ENCODE peak calls at places on chromosomes 4 and X, in five cellular contexts. C is neural progenitor cell; A is AG04449; Q is AG10803; Z is CD4-positive, alpha-beta T cell. T is an unnamed sample.

GRCh38 chrX:45781901-45782553 is 581.4 kb upstream of the DIPK2B start:
- DNase-seq in C (peak; percentile 16), A (no peak), Q (peak; percentile 69), Z (no peak), T (no peak)

GRCh38 chr4:186676531-186677158 is 47.0 kb downstream of the FAT1 start:
- DNase-seq in C (peak; percentile 24), Z (no peak), A (peak; percentile 80), Q (peak; percentile 89), T (no peak)

GRCh38 chrX:37776987-37777325 is 2.9 kb upstream of the CYBB start:
- DNase-seq in Z (no peak), C (no peak), A (no peak), Q (no peak), T (no peak)

GRCh38 chr4:27217261-27217769 is 356.7 kb downstream of the STIM2 start:
- DNase-seq in Z (no peak), Q (peak; percentile 43), A (no peak), C (no peak), T (no peak)

GRCh38 chr4:41933997-41934812 is 1.0 kb upstream of the TMEM33 start:
- DNase-seq in Q (no peak), A (no peak), C (no peak), Z (no peak), T (no peak)

GRCh38 chrX:71989768-71990167 is 79.1 kb downstream of the NHSL2 start:
- DNase-seq in A (peak; percentile 38), C (no peak), Q (peak; percentile 75), Z (no peak), T (no peak)

GRCh38 chr4:123265443-123265842 is 131.2 kb upstream of the SPRY1 start:
- DNase-seq in Q (no peak), A (no peak), C (no peak), Z (no peak), T (no peak)

GRCh38 chr4:187380181-187380581 is 615.4 kb upstream of the ZFP42 start:
- DNase-seq in Q (no peak), A (no peak), Z (no peak), C (peak; percentile 59), T (no peak)

GRCh38 chr4:84750260-84750955 is 167.5 kb downstream of the CDS1 start:
- DNase-seq in A (peak; percentile 3), C (peak; percentile 56), Q (peak; percentile 52), Z (no peak), T (no peak)

GRCh38 chrX:75784689-75785491 is at the start of gene MAGEE2:
- DNase-seq in C (no peak), Z (no peak), A (no peak), Q (no peak), T (no peak)

GRCh38 chr4:80840396-80840795 is 190.1 kb upstream of the BMP3 start:
- DNase-seq in C (no peak), Z (no peak), Q (no peak), A (no peak), T (no peak)

GRCh38 chr4:176548571-176548970 is 228.8 kb downstream of the SPCS3 start:
- DNase-seq in A (peak; percentile 40), Z (no peak), Q (peak; percentile 50), C (no peak), T (no peak)

GRCh38 chr4:24656906-24657305 is 72.6 kb upstream of the DHX15 start:
- DNase-seq in Z (no peak), Q (no peak), A (no peak), C (no peak), T (no peak)

GRCh38 chr4:74793757-74794340 is 474 bp downstream of the BTC start:
- DNase-seq in C (peak; percentile 63), A (no peak), Q (no peak), Z (no peak), T (peak; percentile 68)

GRCh38 chr4:60565558-60565957 is 634.6 kb upstream of the ADGRL3 start:
- DNase-seq in Q (no peak), C (no peak), A (no peak), Z (no peak), T (no peak)

GRCh38 chrX:107596651-107597050 is 31.7 kb upstream of the PRPS1 start:
- DNase-seq in C (no peak), Q (no peak), Z (no peak), A (no peak), T (no peak)

GRCh38 chr4:1958276-1959103 is 50.3 kb downstream of the NELFA start:
- DNase-seq in C (no peak), A (no peak), Q (no peak), Z (no peak), T (no peak)

GRCh38 chr4:83320548-83320947 is 14.1 kb downstream of the HPSE start:
- DNase-seq in Q (peak; percentile 63), A (no peak), C (no peak), Z (no peak), T (no peak)

GRCh38 chr4:76754439-76754838 is 143.5 kb downstream of the SOWAHB start:
- DNase-seq in C (no peak), Z (no peak), Q (no peak), A (no peak), T (no peak)

GRCh38 chr4:175806741-175807140 is 5.3 kb downstream of the GPM6A start:
- DNase-seq in C (no peak), Z (no peak), A (no peak), Q (no peak), T (no peak)

GRCh38 chr4:158768577-158769174 is at the start of gene FNIP2:
- DNase-seq in A (no peak), C (peak; percentile 93), Q (peak; percentile 75), Z (peak; percentile 56), T (peak; percentile 85)

GRCh38 chr4:161252520-161253141 is 911.2 kb downstream of the FSTL5 start:
- DNase-seq in C (no peak), Z (no peak), A (no peak), Q (peak; percentile 9), T (no peak)

GRCh38 chr4:81466841-81467671 is 4.7 kb downstream of the RASGEF1B start:
- DNase-seq in Q (peak; percentile 63), A (peak; percentile 33), Z (peak; percentile 63), C (peak; percentile 82), T (peak; percentile 76)

GRCh38 chr4:108060164-108060563 is 70.5 kb downstream of the HADH start:
- DNase-seq in Z (no peak), Q (peak; percentile 47), A (no peak), C (peak; percentile 32), T (no peak)

GRCh38 chrX:150324035-150324728 is 38.9 kb upstream of the MAMLD1 start:
- DNase-seq in Q (peak; percentile 70), Z (no peak), C (no peak), A (peak; percentile 37), T (no peak)

GRCh38 chr4:80486603-80487002 is 151.1 kb downstream of the CFAP299 start:
- DNase-seq in C (peak; percentile 55), Q (no peak), A (no peak), Z (no peak), T (no peak)

GRCh38 chr4:7280906-7281305 is 88.6 kb downstream of the SORCS2 start:
- DNase-seq in C (no peak), A (no peak), Z (no peak), Q (peak; percentile 58), T (no peak)

GRCh38 chrX:39527045-39527444 is 570.7 kb downstream of the BCOR start:
- DNase-seq in Q (peak; percentile 69), A (no peak), C (no peak), Z (no peak), T (no peak)

GRCh38 chr4:151114986-151115385 is 15.6 kb downstream of the RPS3A start:
- DNase-seq in A (no peak), C (no peak), Q (peak; percentile 20), Z (no peak), T (no peak)

GRCh38 chr4:106618920-106619319 is 250.3 kb upstream of the GIMD1 start:
- DNase-seq in Q (no peak), A (no peak), C (no peak), Z (no peak), T (peak; percentile 14)

GRCh38 chrX:131907488-131908314 is 115.4 kb upstream of the STK26 start:
- DNase-seq in Q (no peak), A (no peak), C (peak; percentile 4), Z (no peak), T (no peak)

GRCh38 chr4:76282941-76283689 is 23.4 kb upstream of the STBD1 start:
- DNase-seq in C (no peak), Z (no peak), A (no peak), Q (no peak), T (no peak)

GRCh38 chr4:111813565-111814140 is 331.6 kb upstream of the FAM241A start:
- DNase-seq in A (no peak), Z (no peak), Q (no peak), C (no peak), T (no peak)

GRCh38 chr4:111811661-111812060 is 333.6 kb upstream of the FAM241A start:
- DNase-seq in C (no peak), A (no peak), Q (no peak), Z (no peak), T (no peak)

GRCh38 chr4:111812760-111813159 is 332.5 kb upstream of the FAM241A start:
- DNase-seq in A (no peak), Z (no peak), C (no peak), Q (no peak), T (no peak)

GRCh38 chr4:111814961-111815360 is 330.3 kb upstream of the FAM241A start:
- DNase-seq in A (no peak), Q (no peak), Z (no peak), C (no peak), T (peak; percentile 9)
- TF ChIP-seq CTCF in A (no peak), Q (no peak), Z (no peak), C (no peak), T (no peak)

GRCh38 chr4:98833384-98833783 is 95.5 kb downstream of the EIF4E start:
- DNase-seq in C (no peak), Q (no peak), Z (no peak), A (no peak), T (no peak)

GRCh38 chr4:98827661-98828060 is 101.3 kb downstream of the EIF4E start:
- DNase-seq in A (no peak), C (no peak), Z (no peak), Q (no peak), T (no peak)

DNA sequence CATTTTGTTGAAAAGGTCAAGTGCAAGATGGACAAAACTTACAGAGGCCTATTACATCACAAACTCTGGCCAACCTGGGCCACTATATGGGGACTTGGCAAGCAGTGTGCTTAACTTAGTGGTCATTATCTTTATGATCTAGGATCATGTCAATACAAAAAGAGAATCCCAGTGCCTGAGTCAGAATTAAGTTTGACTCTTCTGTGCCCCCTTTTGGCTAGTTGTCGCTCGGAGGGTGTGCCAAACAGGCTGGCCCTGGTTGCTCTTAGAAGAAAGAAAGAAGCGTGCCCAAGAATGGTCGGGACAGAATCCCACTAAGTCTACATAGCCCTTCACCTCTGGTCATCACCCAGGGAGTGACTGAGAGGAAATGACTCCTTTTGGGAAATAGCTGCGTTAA is 100.1 kb downstream of the EIF4E start:
- DNase-seq in Q (peak; percentile 3), C (peak; percentile 45), A (no peak), Z (peak; percentile 5), T (no peak)
- TF ChIP-seq CTCF in Q (no peak), C (peak; percentile 49), A (no peak), Z (peak; percentile 20), T (no peak)

GRCh38 chrX:51395807-51396728 is 63.4 kb downstream of the NUDT10 start:
- DNase-seq in Q (no peak), A (no peak), C (no peak), Z (peak; percentile 45), T (no peak)
- TF ChIP-seq CTCF in Q (no peak), A (no peak), C (peak; percentile 5), Z (peak; percentile 32), T (no peak)

DNA sequence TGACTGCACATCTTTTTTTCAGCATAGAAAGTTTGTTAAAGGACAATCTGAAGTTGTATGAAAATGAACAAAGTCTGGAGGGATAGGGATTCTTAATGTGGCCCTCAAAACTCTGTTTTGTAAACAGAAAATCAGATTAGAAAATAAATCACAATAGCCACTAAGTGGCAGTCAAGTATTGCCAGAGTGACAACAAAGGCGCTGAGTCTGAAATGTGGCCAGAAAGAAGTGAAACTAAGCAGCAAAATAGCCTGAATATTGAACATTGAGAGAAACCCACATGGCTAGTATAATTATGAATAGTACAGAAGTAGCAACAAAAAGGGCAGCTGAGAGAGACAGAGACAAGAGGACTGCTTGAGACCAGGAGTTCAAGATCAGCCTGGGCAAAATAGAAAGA is 81.1 kb upstream of the CT45A1 start:
- DNase-seq in Q (no peak), Z (no peak), C (no peak), A (no peak), T (no peak)
- TF ChIP-seq CTCF in Q (no peak), Z (no peak), C (no peak), A (no peak), T (no peak)

T was measured in nephron progenitor cell.